ENCODE peak calls at places on chromosomes 3 and 15, in six cellular contexts. X, D, I, N, H and L are unnamed samples.

GRCh38 chr15:92796163-92796611 is 103.9 kb upstream of the CHD2 start:
- DNase-seq in X (no peak), D (no peak), I (no peak), N (no peak), H (no peak), L (no peak)

GRCh38 chr15:74397239-74398068 is 30.0 kb upstream of the CYP11A1 start:
- DNase-seq in X (no peak), D (no peak), I (peak), N (no peak), H (no peak), L (no peak)

GRCh38 chr3:125125822-125126245 is 70.0 kb upstream of the HEG1 start:
- DNase-seq in X (no peak), D (no peak), I (no peak), N (no peak), H (no peak), L (no peak)

GRCh38 chr15:74746389-74746788 is 2.3 kb upstream of the CYP1A2 start:
- DNase-seq in X (no peak), D (no peak), I (no peak), N (no peak), H (no peak), L (no peak)

GRCh38 chr3:114294940-114295480 is 1.2 kb downstream of the TIGIT start:
- DNase-seq in X (no peak), D (no peak), I (no peak), N (no peak), H (no peak), L (no peak)

GRCh38 chr15:99438691-99439523 is 126.9 kb upstream of the MEF2A start:
- DNase-seq in X (no peak), D (no peak), I (no peak), N (peak), H (no peak), L (no peak)

GRCh38 chr15:84947947-84948830 is 33.5 kb upstream of the PDE8A start:
- DNase-seq in X (peak), D (no peak), I (peak), N (no peak), H (peak), L (no peak)

GRCh38 chr3:176795897-176796296 is 401.4 kb downstream of the TBL1XR1 start:
- DNase-seq in X (no peak), D (no peak), I (no peak), N (no peak), H (no peak), L (no peak)

GRCh38 chr3:134988666-134989065 is 193.6 kb downstream of the EPHB1 start:
- DNase-seq in X (no peak), D (no peak), I (no peak), N (no peak), H (no peak), L (no peak)

GRCh38 chr3:102733811-102734574 is 299.2 kb downstream of the ZPLD1 start:
- DNase-seq in X (no peak), D (no peak), I (peak), N (no peak), H (no peak), L (no peak)

GRCh38 chr15:51849866-51850265 is 20.4 kb downstream of the TMOD3 start:
- DNase-seq in X (no peak), D (no peak), I (no peak), N (no peak), H (no peak), L (no peak)

GRCh38 chr15:78082106-78082742 is 4.7 kb upstream of the TBC1D2B start:
- DNase-seq in X (no peak), D (no peak), I (peak), N (no peak), H (no peak), L (no peak)

GRCh38 chr3:126550488-126551051 is 8.2 kb downstream of the C3orf22 start:
- DNase-seq in X (peak), D (no peak), I (no peak), N (peak), H (no peak), L (no peak)

GRCh38 chr3:170485696-170486095 is 67.0 kb downstream of the CLDN11 start:
- DNase-seq in X (no peak), D (no peak), I (no peak), N (no peak), H (no peak), L (peak)

GRCh38 chr15:69578792-69579587 is 126.4 kb downstream of the RPLP1 start:
- DNase-seq in X (peak), D (no peak), I (peak), N (peak), H (no peak), L (no peak)

GRCh38 chr3:174862101-174862500 is 3.0 kb downstream of the NAALADL2 start:
- DNase-seq in X (no peak), D (no peak), I (peak), N (no peak), H (no peak), L (no peak)